ENCODE peak calls at places on chromosome 2, in seven cellular contexts. Y, O, F, K, B, C and Z are unnamed samples.
A peak's percentile ranks its signal among the peaks of the same experiment; 100 is the strongest.

GRCh38 chr2:217932661-217933325 is 70.0 kb downstream of the TNS1 start:
- DNase-seq in Y (no peak), O (no peak), F (no peak), K (no peak), B (peak; percentile 47), C (no peak), Z (no peak)

GRCh38 chr2:234795272-234795920 is 156.4 kb upstream of the SH3BP4 start:
- DNase-seq in Y (no peak), O (no peak), F (no peak), K (no peak), B (no peak), C (no peak), Z (no peak)

GRCh38 chr2:67130526-67131309 is 266.4 kb upstream of the ETAA1 start:
- DNase-seq in Y (no peak), O (no peak), F (no peak), K (no peak), B (peak; percentile 94), C (no peak), Z (no peak)

GRCh38 chr2:24362253-24362652 is 1.9 kb upstream of the ITSN2 start:
- DNase-seq in Y (no peak), O (no peak), F (no peak), K (no peak), B (no peak), C (no peak), Z (no peak)

GRCh38 chr2:161947394-161947793 is 126.6 kb downstream of the DPP4 start:
- DNase-seq in Y (no peak), O (no peak), F (no peak), K (peak; percentile 27), B (no peak), C (no peak), Z (no peak)

GRCh38 chr2:10220045-10220444 is 82.7 kb upstream of the HPCAL1 start:
- DNase-seq in Y (no peak), O (no peak), F (no peak), K (no peak), B (no peak), C (no peak), Z (no peak)

GRCh38 chr2:207734264-207734635 is 22.8 kb downstream of the CCNYL1 start:
- DNase-seq in Y (no peak), O (no peak), F (no peak), K (no peak), B (peak; percentile 54), C (no peak), Z (no peak)

GRCh38 chr2:217919781-217920351 is 82.9 kb downstream of the TNS1 start:
- DNase-seq in Y (no peak), O (no peak), F (no peak), K (no peak), B (peak; percentile 42), C (no peak), Z (no peak)

GRCh38 chr2:31253344-31254155 is 19.6 kb downstream of the EHD3 start:
- DNase-seq in Y (peak; percentile 26), O (no peak), F (no peak), K (peak; percentile 47), B (no peak), C (no peak), Z (no peak)

GRCh38 chr2:231191896-231192872 is 6.2 kb upstream of the ARMC9 start:
- DNase-seq in Y (peak; percentile 80), O (peak; percentile 91), F (no peak), K (peak; percentile 29), B (peak; percentile 77), C (no peak), Z (no peak)

GRCh38 chr2:37672104-37672869 is 845 bp upstream of the CDC42EP3 start:
- DNase-seq in Y (peak; percentile 92), O (no peak), F (peak; percentile 48), K (peak; percentile 61), B (peak; percentile 85), C (peak; percentile 88), Z (peak; percentile 90)

GRCh38 chr2:134399096-134399495 is 145.2 kb downstream of the MGAT5 start:
- DNase-seq in Y (no peak), O (no peak), F (no peak), K (no peak), B (no peak), C (no peak), Z (no peak)

GRCh38 chr2:9326975-9327374 is 96.4 kb downstream of the ITGB1BP1 start:
- DNase-seq in Y (no peak), O (no peak), F (no peak), K (no peak), B (peak; percentile 42), C (no peak), Z (no peak)

GRCh38 chr2:157897106-157897971 is 21.2 kb upstream of the ACVR1 start:
- DNase-seq in Y (no peak), O (no peak), F (no peak), K (no peak), B (no peak), C (peak; percentile 79), Z (no peak)

GRCh38 chr2:182103531-182103930 is 117.9 kb downstream of the PPP1R1C start:
- DNase-seq in Y (no peak), O (no peak), F (no peak), K (no peak), B (peak; percentile 19), C (no peak), Z (no peak)

GRCh38 chr2:175595139-175595538 is 406.9 kb downstream of the LNPK start:
- DNase-seq in Y (no peak), O (no peak), F (no peak), K (no peak), B (no peak), C (no peak), Z (no peak)

GRCh38 chr2:215728504-215729065 is 284.8 kb downstream of the MREG start:
- DNase-seq in Y (no peak), O (no peak), F (no peak), K (no peak), B (peak; percentile 61), C (no peak), Z (peak; percentile 31)
- TF ChIP-seq CTCF in Y (no peak), O (no peak), F (no peak), K (no peak), B (no peak), C (no peak), Z (no peak)

DNA sequence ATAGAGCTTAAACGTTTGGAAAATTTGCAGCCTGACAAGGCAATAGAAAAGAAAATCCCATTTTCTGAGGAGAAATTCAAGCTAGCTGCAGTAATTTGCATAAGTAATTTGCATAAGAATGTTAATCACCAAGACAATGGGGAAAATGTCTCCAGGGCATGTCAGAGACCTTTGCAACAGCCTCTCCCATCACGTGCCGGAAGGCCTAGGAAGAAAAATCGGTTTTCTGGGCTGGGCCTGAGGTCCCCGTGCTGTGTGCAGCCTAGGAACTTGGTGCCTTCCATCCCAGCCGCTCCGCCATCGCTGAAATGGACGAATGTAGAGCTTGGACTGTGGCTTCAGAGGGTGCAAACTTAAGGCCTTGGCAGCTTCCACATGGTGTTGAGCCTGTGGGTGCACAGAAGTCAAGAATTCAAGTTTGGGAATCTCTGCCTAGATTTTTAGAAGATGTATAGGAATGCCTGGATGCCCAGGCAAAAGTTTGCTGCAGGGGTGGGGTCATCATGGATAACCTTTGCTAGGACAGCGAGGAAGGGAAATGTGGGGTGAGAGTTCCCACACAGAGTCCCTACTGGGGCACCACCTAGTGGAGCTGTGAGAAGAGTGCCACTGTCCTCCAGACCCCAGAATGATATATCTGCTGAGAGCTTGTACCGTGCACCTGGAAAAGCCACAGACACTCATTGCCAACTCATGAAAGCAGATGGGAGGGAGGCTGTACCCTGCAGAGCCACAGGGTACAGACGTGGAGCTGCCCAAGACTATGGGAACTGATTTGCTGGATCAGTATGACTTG is 164.6 kb downstream of the GULP1 start:
- DNase-seq in Y (peak; percentile 67), O (no peak), F (no peak), K (no peak), B (no peak), C (no peak), Z (no peak)
- TF ChIP-seq CTCF in Y (peak; percentile 32), O (no peak), F (no peak), K (no peak), B (peak; percentile 7), C (peak; percentile 20), Z (peak; percentile 33)

GRCh38 chr2:151614159-151614558 is 120.1 kb downstream of the NEB start:
- DNase-seq in Y (no peak), O (no peak), F (no peak), K (no peak), B (no peak), C (no peak), Z (no peak)

GRCh38 chr2:151619337-151619989 is 114.8 kb downstream of the NEB start:
- DNase-seq in Y (no peak), O (no peak), F (no peak), K (no peak), B (peak; percentile 97), C (no peak), Z (no peak)

GRCh38 chr2:151611351-151611750 is 122.9 kb downstream of the NEB start:
- DNase-seq in Y (no peak), O (no peak), F (no peak), K (no peak), B (no peak), C (no peak), Z (no peak)

GRCh38 chr2:151616760-151617339 is 117.4 kb downstream of the NEB start:
- DNase-seq in Y (no peak), O (no peak), F (no peak), K (no peak), B (peak; percentile 42), C (no peak), Z (no peak)

GRCh38 chr2:151614606-151615306 is 119.5 kb downstream of the NEB start:
- DNase-seq in Y (no peak), O (no peak), F (no peak), K (no peak), B (peak; percentile 85), C (no peak), Z (no peak)
- TF ChIP-seq CTCF in Y (no peak), O (peak; percentile 34), F (no peak), K (no peak), B (no peak), C (no peak), Z (no peak)

GRCh38 chr2:120203341-120204021 is 19.7 kb downstream of the TMEM185B start:
- DNase-seq in Y (no peak), O (no peak), F (no peak), K (no peak), B (no peak), C (no peak), Z (no peak)

GRCh38 chr2:120204417-120204816 is 18.8 kb downstream of the TMEM185B start:
- DNase-seq in Y (no peak), O (no peak), F (no peak), K (no peak), B (no peak), C (no peak), Z (no peak)

GRCh38 chr2:120204945-120205670 is 18.1 kb downstream of the TMEM185B start:
- DNase-seq in Y (no peak), O (no peak), F (no peak), K (no peak), B (no peak), C (no peak), Z (no peak)

GRCh38 chr2:120204022-120204405 is 19.2 kb downstream of the TMEM185B start:
- DNase-seq in Y (no peak), O (no peak), F (no peak), K (no peak), B (no peak), C (no peak), Z (no peak)

GRCh38 chr2:120205901-120206581 is 17.2 kb downstream of the TMEM185B start:
- DNase-seq in Y (peak; percentile 85), O (no peak), F (no peak), K (no peak), B (no peak), C (no peak), Z (no peak)
- TF ChIP-seq CTCF in Y (peak; percentile 81), O (peak; percentile 51), F (no peak), K (peak; percentile 32), B (peak; percentile 52), C (peak; percentile 44), Z (peak; percentile 82)